ENCODE peak calls at places on chromosomes 7 and 10, in five cellular contexts. Q, C, G, H and O are unnamed samples.

GRCh38 chr7:146397141-146397540 is 280.5 kb downstream of the CNTNAP2 start:
- DNase-seq in H (no peak), G (no peak), Q (no peak), C (no peak), O (no peak)

GRCh38 chr7:1129431-1129830 is 30.6 kb downstream of the ZFAND2A start:
- DNase-seq in Q (no peak), H (no peak), G (no peak), C (no peak), O (no peak)

GRCh38 chr7:22675917-22676343 is 51.1 kb upstream of the IL6 start:
- DNase-seq in G (no peak), C (no peak), H (peak), Q (no peak), O (no peak)

GRCh38 chr10:72855790-72856189 is 37.7 kb upstream of the OIT3 start:
- DNase-seq in H (no peak), Q (no peak), G (no peak), C (no peak), O (no peak)

GRCh38 chr7:47453093-47454056 is 128.5 kb downstream of the TNS3 start:
- DNase-seq in Q (peak), C (no peak), G (no peak), H (no peak), O (no peak)

GRCh38 chr7:142299226-142299625 is 41.4 kb upstream of the PRSS58 start:
- DNase-seq in G (no peak), Q (no peak), H (no peak), C (no peak), O (no peak)

GRCh38 chr10:43735907-43736306 is 87.2 kb upstream of the ZNF32 start:
- DNase-seq in C (no peak), H (no peak), Q (no peak), G (no peak), O (no peak)

GRCh38 chr7:98879198-98879988 is 1.1 kb downstream of the TRRAP start:
- DNase-seq in G (no peak), C (peak), H (peak), Q (no peak), O (peak)

GRCh38 chr7:130070900-130071622 is 727 bp downstream of the KLHDC10 start:
- DNase-seq in G (no peak), Q (no peak), C (no peak), H (no peak), O (no peak)

GRCh38 chr10:62699148-62699547 is 105.4 kb upstream of the ADO start:
- DNase-seq in H (no peak), C (no peak), Q (no peak), G (no peak), O (no peak)

GRCh38 chr7:127629268-127629854 is 11.4 kb upstream of the PAX4 start:
- DNase-seq in H (no peak), G (no peak), Q (no peak), C (peak), O (no peak)

GRCh38 chr7:1218541-1219165 is 14.0 kb upstream of the UNCX start:
- DNase-seq in H (no peak), C (no peak), G (no peak), Q (no peak), O (no peak)

GRCh38 chr7:150740053-150740452 is 2.8 kb downstream of the GIMAP5 start:
- DNase-seq in G (no peak), H (no peak), C (no peak), Q (no peak), O (no peak)

GRCh38 chr7:121313793-121314676 is 14.8 kb upstream of the WNT16 start:
- DNase-seq in C (no peak), G (no peak), Q (peak), H (no peak), O (no peak)

GRCh38 chr10:101778781-101779543 is 3.0 kb upstream of the FGF8 start:
- DNase-seq in Q (no peak), H (no peak), C (no peak), G (no peak), O (peak)

GRCh38 chr10:79444243-79445119 is 943 bp downstream of the ZCCHC24 start:
- DNase-seq in C (peak), Q (no peak), H (peak), G (no peak), O (peak)

GRCh38 chr10:124104011-124104627 is 10.7 kb upstream of the CHST15 start:
- DNase-seq in H (no peak), Q (no peak), G (no peak), C (no peak), O (no peak)

GRCh38 chr7:27159278-27160146 is 3.0 kb upstream of the HOXA7 start:
- DNase-seq in G (no peak), Q (no peak), C (no peak), H (no peak), O (no peak)

GRCh38 chr10:13291821-13292773 is 7.8 kb downstream of the PHYH start:
- DNase-seq in G (no peak), C (no peak), Q (no peak), H (no peak), O (no peak)

GRCh38 chr10:79081353-79082034 is 12.7 kb downstream of the ZMIZ1 start:
- DNase-seq in Q (peak), C (no peak), H (no peak), G (peak), O (no peak)

GRCh38 chr7:49635800-49636199 is 137.6 kb upstream of the VWC2 start:
- DNase-seq in G (no peak), H (no peak), Q (no peak), C (no peak), O (no peak)

GRCh38 chr7:87543623-87544022 is 57.1 kb downstream of the ABCB1 start:
- DNase-seq in Q (no peak), C (no peak), H (no peak), G (no peak), O (no peak)

GRCh38 chr10:16870331-16870730 is 53.1 kb upstream of the RSU1 start:
- DNase-seq in Q (no peak), C (no peak), G (no peak), H (no peak), O (no peak)

GRCh38 chr10:14325325-14325955 is 5.3 kb downstream of the FRMD4A start:
- DNase-seq in G (no peak), C (peak), H (peak), Q (no peak), O (peak)

GRCh38 chr7:44163591-44163990 is 22.5 kb upstream of the MYL7 start:
- DNase-seq in C (no peak), Q (peak), H (no peak), G (peak), O (no peak)

GRCh38 chr7:64882341-64883112 is 20.5 kb upstream of the ZNF273 start:
- DNase-seq in Q (no peak), G (no peak), H (no peak), C (no peak), O (no peak)